ENCODE peak calls at places on chromosomes 7 and 10, in four cellular contexts. O, D, Z and S are unnamed samples.
A peak's percentile ranks its signal among the peaks of the same experiment; 100 is the strongest.

GRCh38 chr10:14658331-14659122 is 116.2 kb downstream of the FAM107B start:
- DNase-seq in O (no peak), D (no peak), Z (peak; percentile 80), S (no peak)

GRCh38 chr10:43679509-43679908 is 30.8 kb upstream of the ZNF32 start:
- DNase-seq in O (peak; percentile 34), D (no peak), Z (no peak), S (peak; percentile 83)

GRCh38 chr10:81007872-81008271 is 470.2 kb downstream of the SH2D4B start:
- DNase-seq in O (no peak), D (no peak), Z (no peak), S (no peak)

GRCh38 chr7:129719980-129720732 is 108.6 kb downstream of the NRF1 start:
- DNase-seq in O (no peak), D (no peak), Z (no peak), S (no peak)

GRCh38 chr7:99028261-99028971 is 115.5 kb downstream of the SMURF1 start:
- DNase-seq in O (no peak), D (no peak), Z (no peak), S (no peak)

GRCh38 chr10:89283988-89284475 is 17.8 kb upstream of the IFIT2 start:
- DNase-seq in O (peak; percentile 45), D (no peak), Z (peak; percentile 78), S (no peak)

GRCh38 chr7:10022957-10023356 is 950.7 kb upstream of the PHF14 start:
- DNase-seq in O (peak; percentile 17), D (no peak), Z (peak; percentile 1), S (no peak)

GRCh38 chr10:80487791-80488538 is 33.9 kb downstream of the TSPAN14 start:
- DNase-seq in O (no peak), D (no peak), Z (no peak), S (no peak)

GRCh38 chr7:29564455-29565185 is 985 bp downstream of the PRR15 start:
- DNase-seq in O (peak; percentile 65), D (no peak), Z (peak; percentile 49), S (peak; percentile 76)

GRCh38 chr7:148813890-148814289 is 70.2 kb downstream of the EZH2 start:
- DNase-seq in O (no peak), D (no peak), Z (no peak), S (no peak)

GRCh38 chr7:44094365-44094764 is 9.8 kb upstream of the AEBP1 start:
- DNase-seq in O (no peak), D (no peak), Z (no peak), S (no peak)

GRCh38 chr10:86263907-86264306 is 102.7 kb downstream of the GRID1 start:
- DNase-seq in O (no peak), D (no peak), Z (no peak), S (no peak)

GRCh38 chr7:94297397-94297838 is 97.3 kb upstream of the COL1A2 start:
- DNase-seq in O (peak; percentile 70), D (no peak), Z (peak; percentile 98), S (no peak)

GRCh38 chr10:3095373-3096139 is 28.2 kb downstream of the PFKP start:
- DNase-seq in O (peak; percentile 64), D (no peak), Z (peak; percentile 99), S (no peak)

GRCh38 chr7:84248267-84248666 is 53.7 kb upstream of the SEMA3A start:
- DNase-seq in O (no peak), D (no peak), Z (no peak), S (no peak)

GRCh38 chr10:91022924-91023707 is 102.2 kb upstream of the ANKRD1 start:
- DNase-seq in O (no peak), D (no peak), Z (no peak), S (peak; percentile 77)

GRCh38 chr7:36945612-36946400 is 221.5 kb upstream of the AOAH start:
- DNase-seq in O (no peak), D (no peak), Z (no peak), S (peak; percentile 54)

GRCh38 chr7:30745251-30745650 is 6.7 kb upstream of the INMT start:
- DNase-seq in O (no peak), D (no peak), Z (no peak), S (no peak)

GRCh38 chr10:112348759-112349158 is 25.2 kb upstream of the ACSL5 start:
- DNase-seq in O (no peak), D (no peak), Z (no peak), S (no peak)

GRCh38 chr10:501596-501995 is 187.9 kb downstream of the DIP2C start:
- DNase-seq in O (no peak), D (no peak), Z (no peak), S (no peak)